ENCODE peak calls at places on chromosomes 12 and 14, in six cellular contexts. D, P, H, Z, X and R are unnamed samples.

GRCh38 chr14:54597795-54598443 is 31.0 kb downstream of the SAMD4A start:
- DNase-seq in D (peak), P (no peak), H (no peak), Z (no peak), X (no peak), R (no peak)

GRCh38 chr14:50875359-50876090 is 3.7 kb downstream of the ABHD12B start:
- DNase-seq in D (no peak), P (peak), H (peak), Z (peak), X (no peak), R (no peak)

GRCh38 chr12:82326905-82327503 is 31.2 kb downstream of the CCDC59 start:
- DNase-seq in D (no peak), P (no peak), H (peak), Z (no peak), X (no peak), R (no peak)

GRCh38 chr14:90091393-90091792 is 29.6 kb downstream of the KCNK13 start:
- DNase-seq in D (no peak), P (no peak), H (no peak), Z (no peak), X (no peak), R (no peak)

GRCh38 chr12:67650127-67650495 is 1.6 kb downstream of the DYRK2 start:
- DNase-seq in D (peak), P (no peak), H (no peak), Z (no peak), X (no peak), R (no peak)

GRCh38 chr14:90976076-90976475 is 84.4 kb downstream of the RPS6KA5 start:
- DNase-seq in D (no peak), P (no peak), H (no peak), Z (no peak), X (no peak), R (no peak)

GRCh38 chr12:78914859-78915331 is 50.3 kb downstream of the SYT1 start:
- DNase-seq in D (no peak), P (no peak), H (no peak), Z (no peak), X (peak), R (no peak)

GRCh38 chr12:13368971-13369370 is 172.4 kb downstream of the EMP1 start:
- DNase-seq in D (no peak), P (no peak), H (no peak), Z (no peak), X (no peak), R (no peak)

GRCh38 chr12:105219261-105220018 is 16.5 kb downstream of the APPL2 start:
- DNase-seq in D (no peak), P (no peak), H (no peak), Z (no peak), X (no peak), R (no peak)

GRCh38 chr12:87344699-87345098 is 684.5 kb downstream of the C12orf50 start:
- DNase-seq in D (no peak), P (no peak), H (no peak), Z (no peak), X (no peak), R (no peak)

GRCh38 chr12:84973026-84973425 is 60.4 kb upstream of the SLC6A15 start:
- DNase-seq in D (no peak), P (no peak), H (no peak), Z (no peak), X (no peak), R (no peak)

GRCh38 chr12:26010293-26010821 is 51.9 kb downstream of the RASSF8 start:
- DNase-seq in D (no peak), P (no peak), H (no peak), Z (no peak), X (no peak), R (no peak)

GRCh38 chr12:111409403-111410228 is 3.9 kb downstream of the SH2B3 start:
- DNase-seq in D (peak), P (no peak), H (no peak), Z (no peak), X (no peak), R (no peak)

GRCh38 chr12:27984275-27984674 is 11.7 kb upstream of the PTHLH start:
- DNase-seq in D (peak), P (no peak), H (no peak), Z (no peak), X (no peak), R (no peak)

GRCh38 chr14:94599656-94600004 is 12.6 kb upstream of the SERPINA3 start:
- DNase-seq in D (no peak), P (no peak), H (no peak), Z (no peak), X (no peak), R (no peak)

GRCh38 chr14:94598816-94599655 is 13.2 kb upstream of the SERPINA3 start:
- DNase-seq in D (no peak), P (no peak), H (peak), Z (no peak), X (no peak), R (no peak)

GRCh38 chr14:94600148-94600545 is 12.0 kb upstream of the SERPINA3 start:
- DNase-seq in D (no peak), P (no peak), H (no peak), Z (no peak), X (no peak), R (no peak)

GRCh38 chr14:94597788-94598187 is 14.4 kb upstream of the SERPINA3 start:
- DNase-seq in D (no peak), P (no peak), H (no peak), Z (no peak), X (no peak), R (no peak)

GRCh38 chr14:94598506-94598815 is 13.7 kb upstream of the SERPINA3 start:
- DNase-seq in D (no peak), P (no peak), H (no peak), Z (no peak), X (no peak), R (no peak)
- TF ChIP-seq TAF1 in D (no peak), P (no peak), H (no peak), Z (no peak), X (no peak), R (no peak)

GRCh38 chr14:73491256-73491976 is 683 bp downstream of the RIOX1 start:
- DNase-seq in D (peak), P (no peak), H (peak), Z (peak), X (no peak), R (peak)
- TF ChIP-seq POLR2A in D (no peak), P (no peak), H (peak), Z (peak), X (no peak), R (peak)

DNA sequence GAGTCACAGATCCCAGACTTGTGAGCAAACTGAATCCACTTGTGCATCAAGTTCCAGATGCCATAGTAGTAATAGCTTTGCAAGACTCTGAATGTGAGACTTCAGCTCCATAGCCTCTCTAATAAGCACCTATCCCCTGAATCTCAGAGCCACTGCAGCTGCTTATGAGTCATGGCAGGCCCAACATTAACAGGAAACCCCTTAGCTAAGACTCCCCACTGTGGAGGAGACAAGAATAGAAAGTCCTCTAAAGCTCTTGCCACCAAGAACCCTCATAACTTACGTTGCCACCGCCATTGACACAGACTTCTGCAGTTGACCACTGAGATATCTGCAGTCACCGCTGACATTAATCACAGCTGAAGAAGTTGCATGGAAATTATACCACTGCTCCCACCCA is 62.9 kb upstream of the PDE3A start:
- DNase-seq in D (no peak), P (no peak), H (no peak), Z (no peak), X (no peak), R (no peak)
- TF ChIP-seq TAF1 in D (no peak), P (no peak), H (no peak), Z (no peak), X (no peak), R (no peak)

DNA sequence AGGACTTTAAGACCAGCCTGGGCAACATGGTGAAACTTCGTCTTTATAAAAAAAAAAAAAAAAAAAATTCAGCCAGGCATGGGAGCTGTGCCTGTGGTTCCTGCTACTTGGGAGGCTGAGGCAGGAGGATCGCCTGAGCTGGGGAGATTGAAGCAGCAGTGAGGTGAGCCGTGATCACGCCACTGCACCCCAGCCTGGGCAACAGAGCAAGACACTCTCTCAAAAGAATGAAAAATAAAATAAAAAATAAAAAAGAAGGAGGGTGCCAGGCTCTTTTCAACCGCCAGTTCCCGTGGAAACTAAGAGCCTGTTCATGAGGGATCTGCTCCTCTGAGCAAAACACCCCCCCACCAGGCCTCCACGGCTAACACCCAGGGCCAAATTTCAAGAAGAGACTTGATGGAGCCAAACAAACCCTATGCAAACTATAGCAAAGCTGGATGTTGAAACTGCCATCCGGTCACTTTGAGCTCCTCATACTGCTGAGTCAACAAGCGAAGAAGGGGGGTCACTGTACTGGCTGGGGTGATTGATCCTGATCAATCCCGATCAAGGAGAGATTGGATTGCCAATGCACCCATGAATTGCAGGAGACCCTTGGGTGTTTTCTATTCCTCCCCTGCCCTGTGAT is 23.4 kb downstream of the DLK1 start:
- DNase-seq in D (no peak), P (no peak), H (peak), Z (no peak), X (no peak), R (no peak)
- TF ChIP-seq POLR2A in D (no peak), P (no peak), H (no peak), Z (no peak), X (no peak), R (no peak)